ENCODE peak calls at places on chromosome 19, in nine cellular contexts. F is stimulated activated CD4-positive, alpha-beta T cell treated with anti-CD3 and anti-CD28 coated beads, Interleukin-15, amount 100 ng/mL, for 1 hour; Z is lower leg skin; L is AG20443; V is stromal cell of bone marrow; Y is activated naive CD8-positive, alpha-beta T cell treated with anti-CD3 and anti-CD28 coated beads, Interleukin-2, amount 50 U/mL, for 24 hours; E is foreskin fibroblast; I is HTR-8/SVneo; P is effector CD8-positive, alpha-beta T cell. H is an unnamed sample.

GRCh38 chr19:33260628-33261418 is 35.2 kb upstream of the SLC7A10 start:
- DNase-seq in F (no peak), Z (no peak), L (no peak), V (no peak), Y (no peak), E (no peak), I (no peak), P (no peak), H (peak; percentile 22)

GRCh38 chr19:1045247-1045603 is 5.3 kb downstream of the ABCA7 start:
- DNase-seq in F (no peak), Z (no peak), L (no peak), V (no peak), Y (peak; percentile 76), E (no peak), I (no peak), P (peak; percentile 50), H (no peak)

GRCh38 chr19:10518444-10519361 is 1.5 kb upstream of the S1PR5 start:
- DNase-seq in F (no peak), Z (no peak), L (no peak), V (no peak), Y (no peak), E (no peak), I (no peak), P (no peak), H (no peak)

GRCh38 chr19:53432088-53432661 is 391 bp downstream of the ZNF761 start:
- DNase-seq in F (no peak), Z (peak; percentile 87), L (peak; percentile 22), V (peak; percentile 9), Y (peak; percentile 23), E (peak; percentile 61), I (no peak), P (no peak), H (no peak)

GRCh38 chr19:17686592-17687042 is 1.5 kb downstream of the UNC13A start:
- DNase-seq in F (no peak), Z (no peak), L (peak; percentile 58), V (no peak), Y (no peak), E (peak; percentile 61), I (no peak), P (no peak), H (no peak)

GRCh38 chr19:35266904-35267817 is 1.6 kb upstream of the USF2 start:
- DNase-seq in F (peak; percentile 34), Z (peak; percentile 91), L (peak; percentile 57), V (no peak), Y (peak; percentile 49), E (peak; percentile 65), I (no peak), P (peak; percentile 32), H (peak; percentile 40)

GRCh38 chr19:57903298-57904174 is 12.9 kb downstream of the ZNF417 start:
- DNase-seq in F (no peak), Z (peak; percentile 9), L (peak; percentile 43), V (peak; percentile 35), Y (no peak), E (peak; percentile 67), I (no peak), P (no peak), H (no peak)

GRCh38 chr19:3056454-3057016 is 5.8 kb downstream of the TLE5 start:
- DNase-seq in F (no peak), Z (no peak), L (no peak), V (no peak), Y (no peak), E (no peak), I (no peak), P (no peak), H (no peak)

GRCh38 chr19:21824679-21825078 is 11.3 kb downstream of the ZNF43 start:
- DNase-seq in F (no peak), Z (no peak), L (no peak), V (no peak), Y (no peak), E (no peak), I (no peak), P (no peak), H (no peak)

GRCh38 chr19:16542045-16542893 is at the start of gene CHERP:
- DNase-seq in F (peak; percentile 89), Z (peak; percentile 98), L (peak; percentile 99), V (peak; percentile 88), Y (peak; percentile 97), E (peak; percentile 98), I (peak; percentile 94), P (peak; percentile 91), H (peak; percentile 74)

GRCh38 chr19:906480-906879 is 6.5 kb downstream of the R3HDM4 start:
- DNase-seq in F (no peak), Z (no peak), L (no peak), V (no peak), Y (no peak), E (no peak), I (no peak), P (no peak), H (no peak)

GRCh38 chr19:31002852-31003251 is 346.4 kb downstream of the TSHZ3 start:
- DNase-seq in F (no peak), Z (no peak), L (no peak), V (no peak), Y (no peak), E (no peak), I (no peak), P (no peak), H (no peak)

H was measured in tibial nerve.